ENCODE peak calls at places on chromosomes 5 and 9, in five cellular contexts. P is A549, Q is K562, K is HepG2, F is GM12878. Y is an unnamed sample.

GRCh38 chr9:131273146-131273545 is 3.2 kb downstream of the FAM78A start:
- DNase-seq in P (no peak), Q (peak; percentile 94), K (no peak), F (no peak), Y (no peak)

GRCh38 chr5:1314564-1314982 is 19.7 kb upstream of the TERT start:
- DNase-seq in P (no peak), Q (no peak), K (no peak), F (no peak), Y (no peak)

GRCh38 chr9:15135167-15135792 is 171.7 kb downstream of the TTC39B start:
- DNase-seq in P (peak; percentile 71), Q (peak; percentile 43), K (peak; percentile 73), F (no peak), Y (peak; percentile 73)

GRCh38 chr5:53276825-53277224 is 167.3 kb upstream of the MOCS2 start:
- DNase-seq in P (no peak), Q (no peak), K (no peak), F (no peak), Y (no peak)

GRCh38 chr5:95915999-95916686 is 45.5 kb downstream of the ELL2 start:
- DNase-seq in P (no peak), Q (no peak), K (no peak), F (no peak), Y (no peak)

GRCh38 chr5:38541174-38541724 is 15.2 kb downstream of the LIFR start:
- DNase-seq in P (no peak), Q (no peak), K (no peak), F (no peak), Y (no peak)

GRCh38 chr5:120873083-120873482 is 409.0 kb downstream of the PRR16 start:
- DNase-seq in P (no peak), Q (no peak), K (no peak), F (no peak), Y (no peak)

GRCh38 chr5:116303340-116303739 is 218.5 kb downstream of the COMMD10 start:
- DNase-seq in P (no peak), Q (no peak), K (no peak), F (no peak), Y (no peak)

GRCh38 chr9:116809656-116810055 is 122.6 kb downstream of the TRIM32 start:
- DNase-seq in P (no peak), Q (no peak), K (no peak), F (no peak), Y (no peak)

GRCh38 chr5:80672140-80672736 is 17.5 kb upstream of the DHFR start:
- DNase-seq in P (peak; percentile 72), Q (peak; percentile 61), K (peak; percentile 76), F (peak; percentile 28), Y (peak; percentile 80)

GRCh38 chr5:43428034-43428712 is 16.0 kb upstream of the CCL28 start:
- DNase-seq in P (no peak), Q (no peak), K (no peak), F (no peak), Y (no peak)
- TF ChIP-seq ESRRA in P (no peak), Q (no peak), K (no peak), F (no peak), Y (no peak)

GRCh38 chr5:33788922-33789321 is 102.9 kb downstream of the ADAMTS12 start:
- DNase-seq in P (no peak), Q (no peak), K (no peak), F (no peak), Y (no peak)
- TF ChIP-seq ESRRA in P (no peak), Q (no peak), K (no peak), F (no peak), Y (no peak)

GRCh38 chr9:107283621-107284616 is 840 bp downstream of the RAD23B start:
- DNase-seq in P (peak; percentile 61), Q (peak; percentile 64), K (peak; percentile 73), F (peak; percentile 51), Y (peak; percentile 79)
- TF ChIP-seq ESRRA in P (no peak), Q (no peak), K (no peak), F (no peak), Y (no peak)

GRCh38 chr9:114124666-114125580 is 25.8 kb upstream of the KIF12 start:
- DNase-seq in P (no peak), Q (no peak), K (no peak), F (no peak), Y (no peak)
- TF ChIP-seq ESRRA in P (no peak), Q (no peak), K (no peak), F (no peak), Y (no peak)

DNA sequence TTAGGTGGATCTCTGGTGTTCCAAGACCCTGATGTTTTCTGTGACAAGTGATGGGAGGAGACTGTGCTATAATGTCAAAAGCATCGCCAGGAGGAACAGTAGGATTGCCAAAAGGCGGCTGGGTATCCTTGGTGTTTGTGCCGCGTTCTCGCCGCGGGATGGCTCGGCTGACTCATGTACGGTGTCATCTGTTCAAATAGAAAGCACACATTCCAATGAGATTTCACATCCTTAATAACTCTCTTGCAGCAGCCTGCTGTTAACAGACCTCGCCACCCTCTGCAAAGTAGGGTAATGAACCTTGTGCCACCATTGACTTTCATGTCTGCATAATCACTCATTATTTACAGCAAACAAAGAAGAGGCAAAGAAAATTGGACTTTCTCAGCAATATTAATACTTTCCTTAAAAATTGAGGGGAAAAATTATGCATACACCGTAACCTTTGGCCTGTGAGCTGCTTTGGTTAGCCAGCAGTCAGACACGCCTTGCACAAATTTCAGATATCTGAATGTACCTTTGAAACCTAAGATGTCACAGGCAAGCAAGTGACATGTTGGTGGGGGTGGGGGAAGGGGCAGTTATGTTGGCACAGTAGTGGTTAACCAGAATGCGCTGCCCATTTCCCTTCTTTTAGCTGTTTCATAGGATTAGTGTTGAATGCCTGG is 289.4 kb downstream of the EFNA5 start:
- DNase-seq in P (peak; percentile 80), Q (no peak), K (peak; percentile 45), F (no peak), Y (no peak)
- TF ChIP-seq ESRRA in P (no peak), Q (no peak), K (no peak), F (no peak), Y (no peak)

GRCh38 chr9:942805-943580 is 33.5 kb upstream of the DMRT3 start:
- DNase-seq in P (no peak), Q (no peak), K (no peak), F (no peak), Y (no peak)
- TF ChIP-seq ESRRA in P (no peak), Q (no peak), K (no peak), F (no peak), Y (no peak)

DNA sequence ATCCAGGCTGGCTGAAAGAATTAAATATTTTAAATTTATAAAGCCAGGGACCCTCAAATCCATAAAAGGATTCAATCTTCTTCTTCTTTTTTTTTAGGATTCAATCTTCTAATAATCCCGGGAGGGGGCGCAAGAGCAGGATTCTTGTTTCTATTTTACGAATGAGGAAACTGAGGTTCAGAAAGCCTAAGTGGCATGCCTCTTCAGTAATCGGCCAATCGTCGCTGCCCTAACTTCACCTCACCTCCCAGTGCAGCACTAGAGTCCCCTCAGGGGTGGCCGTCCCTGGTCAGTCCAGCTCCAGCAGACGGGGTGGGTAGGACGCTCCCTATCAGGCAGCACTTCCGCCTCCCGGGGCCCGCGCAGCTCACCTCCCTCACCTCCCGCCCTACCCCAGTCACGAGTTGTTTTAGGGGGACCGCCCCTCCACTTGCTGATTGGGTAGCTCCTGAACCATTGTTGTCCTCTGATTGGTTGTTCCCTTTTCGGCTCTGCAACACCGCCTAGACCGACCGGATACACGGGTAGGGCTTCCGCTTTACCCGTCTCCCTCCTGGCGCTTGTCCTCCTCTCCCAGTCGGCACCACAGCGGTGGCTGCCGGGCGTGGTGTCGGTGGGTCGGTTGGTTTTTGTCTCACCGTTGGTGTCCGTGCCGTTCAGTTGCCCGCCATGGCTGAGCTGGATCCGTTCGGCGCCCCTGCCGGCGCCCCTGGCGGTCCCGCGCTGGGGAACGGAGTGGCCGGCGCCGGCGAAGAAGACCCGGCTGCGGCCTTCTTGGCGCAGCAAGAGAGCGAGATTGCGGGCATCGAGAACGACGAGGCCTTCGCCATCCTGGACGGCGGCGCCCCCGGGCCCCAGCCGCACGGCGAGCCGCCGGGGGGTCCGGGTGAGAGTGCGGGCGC is at the start of gene CLTA:
- DNase-seq in P (peak; percentile 99), Q (peak; percentile 94), K (peak; percentile 99), F (peak; percentile 97), Y (peak; percentile 96)
- TF ChIP-seq ESRRA in P (no peak), Q (no peak), K (peak; percentile 28), F (no peak), Y (peak; percentile 47)

DNA sequence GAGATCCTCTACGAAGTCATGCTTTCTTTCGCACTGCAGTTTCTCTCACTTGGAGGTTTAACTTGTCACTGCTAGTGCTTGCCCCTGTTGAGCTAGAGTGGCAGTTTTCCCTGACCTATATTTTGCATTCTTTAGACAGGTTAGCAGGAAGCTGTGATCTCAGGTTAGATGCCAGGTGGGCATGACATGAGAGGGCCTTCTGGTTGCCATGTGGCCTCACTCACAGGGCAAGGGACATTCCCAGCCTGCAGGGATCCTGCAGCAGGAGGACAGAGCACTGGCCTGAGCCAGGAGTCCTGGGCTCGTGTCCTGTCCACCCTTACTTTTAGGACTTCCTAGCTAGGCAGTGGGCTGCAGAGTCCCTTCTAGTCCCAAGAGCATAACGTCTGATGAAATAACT is 28.7 kb downstream of the SLC36A1 start:
- DNase-seq in P (no peak), Q (no peak), K (no peak), F (no peak), Y (no peak)
- TF ChIP-seq ESRRA in P (no peak), Q (no peak), K (no peak), F (no peak), Y (no peak)

DNA sequence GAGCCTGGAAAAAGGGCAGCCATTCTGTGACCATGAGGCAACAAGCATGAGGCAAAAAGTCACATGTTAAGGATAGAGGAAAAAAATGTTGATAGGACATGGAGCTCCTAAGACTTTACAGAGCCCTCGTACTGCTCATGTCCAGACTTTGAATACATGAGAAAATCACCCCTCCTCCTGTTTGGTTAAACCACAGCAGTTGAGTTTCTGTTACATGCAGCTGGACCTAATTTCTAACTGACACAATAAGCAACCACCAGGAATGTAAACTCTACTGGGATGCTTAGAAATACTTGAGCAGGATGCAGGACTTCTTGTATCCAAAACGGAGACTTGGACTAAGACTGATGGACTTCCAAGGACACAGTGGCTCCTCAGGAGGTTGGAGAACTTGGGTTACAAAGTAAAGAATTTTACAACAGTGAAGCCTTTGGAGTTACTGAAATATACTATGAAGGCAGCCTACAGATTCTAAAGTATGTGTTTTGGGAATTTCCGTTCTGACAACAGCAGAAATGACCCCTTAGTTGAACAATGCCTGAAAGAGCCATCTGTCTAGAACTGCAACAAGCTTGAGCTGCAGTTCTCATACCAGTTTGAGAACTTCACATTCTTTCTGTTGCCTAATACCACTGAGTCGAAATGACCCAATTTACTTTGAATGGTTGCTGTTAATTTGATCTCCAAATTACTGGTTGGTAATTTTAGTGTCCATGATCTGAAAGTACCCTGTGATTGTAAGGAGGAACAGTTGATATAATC is 268.9 kb downstream of the PIK3R1 start:
- DNase-seq in P (no peak), Q (no peak), K (no peak), F (no peak), Y (no peak)
- TF ChIP-seq ESRRA in P (no peak), Q (no peak), K (no peak), F (no peak), Y (no peak)

Y was measured in WTC11.